ENCODE peak calls at places on chromosomes 6 and 20, in eight cellular contexts. One of them, this sample, is unnamed.

GRCh38 chr6:75149253-75149652 is 56.6 kb downstream of the COL12A1 start:
- DNase-seq in lower leg skin: no peak
- DNase-seq in breast epithelium: no peak
- DNase-seq in CD4-positive, alpha-beta T cell: no peak
- DNase-seq in GF-D8: no peak
- DNase-seq in NCI-H2171: no peak
- DNase-seq in GDM1: no peak
- DNase-seq in AG20443: no peak
- DNase-seq in this sample: no peak

GRCh38 chr6:20056350-20056992 is 155.8 kb downstream of the MBOAT1 start:
- DNase-seq in breast epithelium: no peak
- DNase-seq in CD4-positive, alpha-beta T cell: no peak
- DNase-seq in NCI-H2171: peak; percentile 80
- DNase-seq in GDM1: no peak
- DNase-seq in AG20443: peak; percentile 65
- DNase-seq in GF-D8: no peak
- DNase-seq in lower leg skin: no peak
- DNase-seq in this sample: no peak

GRCh38 chr6:149896491-149896890 is 1.4 kb downstream of the RAET1E start:
- DNase-seq in NCI-H2171: no peak
- DNase-seq in GF-D8: no peak
- DNase-seq in breast epithelium: no peak
- DNase-seq in CD4-positive, alpha-beta T cell: no peak
- DNase-seq in AG20443: no peak
- DNase-seq in lower leg skin: no peak
- DNase-seq in GDM1: no peak
- DNase-seq in this sample: no peak

GRCh38 chr6:113433506-113433991 is 423.6 kb upstream of the MARCKS start:
- DNase-seq in CD4-positive, alpha-beta T cell: no peak
- DNase-seq in GF-D8: peak; percentile 68
- DNase-seq in GDM1: no peak
- DNase-seq in AG20443: peak; percentile 84
- DNase-seq in lower leg skin: peak; percentile 85
- DNase-seq in breast epithelium: peak; percentile 84
- DNase-seq in NCI-H2171: no peak
- DNase-seq in this sample: no peak

GRCh38 chr6:74431873-74432272 is 735.9 kb downstream of the CD109 start:
- DNase-seq in GDM1: no peak
- DNase-seq in AG20443: peak; percentile 11
- DNase-seq in NCI-H2171: no peak
- DNase-seq in lower leg skin: no peak
- DNase-seq in GF-D8: no peak
- DNase-seq in CD4-positive, alpha-beta T cell: no peak
- DNase-seq in breast epithelium: no peak
- DNase-seq in this sample: no peak

GRCh38 chr20:32478576-32478975 is 106.6 kb downstream of the NOL4L start:
- DNase-seq in GF-D8: no peak
- DNase-seq in lower leg skin: no peak
- DNase-seq in NCI-H2171: no peak
- DNase-seq in CD4-positive, alpha-beta T cell: no peak
- DNase-seq in GDM1: no peak
- DNase-seq in breast epithelium: no peak
- DNase-seq in AG20443: no peak
- DNase-seq in this sample: no peak

GRCh38 chr6:55433446-55434130 is 106.3 kb downstream of the GFRAL start:
- DNase-seq in lower leg skin: no peak
- DNase-seq in CD4-positive, alpha-beta T cell: no peak
- DNase-seq in NCI-H2171: no peak
- DNase-seq in GF-D8: no peak
- DNase-seq in breast epithelium: no peak
- DNase-seq in AG20443: no peak
- DNase-seq in GDM1: no peak
- DNase-seq in this sample: no peak

GRCh38 chr20:44496976-44497375 is 21.3 kb downstream of the TTPAL start:
- DNase-seq in AG20443: peak; percentile 49
- DNase-seq in GDM1: no peak
- DNase-seq in GF-D8: no peak
- DNase-seq in lower leg skin: no peak
- DNase-seq in CD4-positive, alpha-beta T cell: no peak
- DNase-seq in NCI-H2171: no peak
- DNase-seq in breast epithelium: no peak
- DNase-seq in this sample: no peak

GRCh38 chr20:9838035-9838377 is 870 bp downstream of the PAK5 start:
- DNase-seq in GF-D8: no peak
- DNase-seq in CD4-positive, alpha-beta T cell: no peak
- DNase-seq in NCI-H2171: peak; percentile 64
- DNase-seq in lower leg skin: no peak
- DNase-seq in AG20443: no peak
- DNase-seq in breast epithelium: no peak
- DNase-seq in GDM1: no peak
- DNase-seq in this sample: no peak

GRCh38 chr6:26250806-26251075 is 114.3 kb upstream of the BTN3A2 start:
- DNase-seq in CD4-positive, alpha-beta T cell: no peak
- DNase-seq in AG20443: peak; percentile 20
- DNase-seq in GF-D8: no peak
- DNase-seq in breast epithelium: no peak
- DNase-seq in NCI-H2171: peak; percentile 74
- DNase-seq in GDM1: no peak
- DNase-seq in lower leg skin: no peak
- DNase-seq in this sample: no peak

GRCh38 chr6:148790817-148791216 is 44.0 kb downstream of the UST start:
- DNase-seq in AG20443: no peak
- DNase-seq in GF-D8: no peak
- DNase-seq in lower leg skin: no peak
- DNase-seq in NCI-H2171: no peak
- DNase-seq in CD4-positive, alpha-beta T cell: no peak
- DNase-seq in GDM1: no peak
- DNase-seq in breast epithelium: no peak
- DNase-seq in this sample: no peak

GRCh38 chr6:142433419-142433818 is 131.6 kb downstream of the ADGRG6 start:
- DNase-seq in NCI-H2171: no peak
- DNase-seq in GDM1: no peak
- DNase-seq in lower leg skin: no peak
- DNase-seq in GF-D8: no peak
- DNase-seq in CD4-positive, alpha-beta T cell: no peak
- DNase-seq in AG20443: no peak
- DNase-seq in breast epithelium: no peak
- DNase-seq in this sample: no peak

GRCh38 chr6:170489836-170490235 is 63.3 kb downstream of the PSMB1 start:
- DNase-seq in lower leg skin: no peak
- DNase-seq in breast epithelium: no peak
- DNase-seq in AG20443: peak; percentile 41
- DNase-seq in NCI-H2171: no peak
- DNase-seq in CD4-positive, alpha-beta T cell: no peak
- DNase-seq in GF-D8: no peak
- DNase-seq in GDM1: no peak
- DNase-seq in this sample: no peak

GRCh38 chr6:52984247-52984646 is 10.8 kb downstream of the GSTA4 start:
- DNase-seq in CD4-positive, alpha-beta T cell: no peak
- DNase-seq in GDM1: peak; percentile 71
- DNase-seq in NCI-H2171: no peak
- DNase-seq in lower leg skin: no peak
- DNase-seq in GF-D8: peak; percentile 52
- DNase-seq in AG20443: no peak
- DNase-seq in breast epithelium: no peak
- DNase-seq in this sample: peak; percentile 87

GRCh38 chr6:134636221-134636830 is 313.6 kb downstream of the ALDH8A1 start:
- DNase-seq in NCI-H2171: peak; percentile 6
- DNase-seq in lower leg skin: no peak
- DNase-seq in AG20443: no peak
- DNase-seq in breast epithelium: no peak
- DNase-seq in GF-D8: no peak
- DNase-seq in CD4-positive, alpha-beta T cell: no peak
- DNase-seq in GDM1: no peak
- DNase-seq in this sample: peak; percentile 11

GRCh38 chr6:90288404-90288803 is 8.2 kb downstream of the BACH2 start:
- DNase-seq in lower leg skin: no peak
- DNase-seq in GDM1: no peak
- DNase-seq in NCI-H2171: no peak
- DNase-seq in breast epithelium: no peak
- DNase-seq in AG20443: no peak
- DNase-seq in GF-D8: no peak
- DNase-seq in CD4-positive, alpha-beta T cell: no peak
- DNase-seq in this sample: no peak

GRCh38 chr20:24863356-24863755 is 85.7 kb upstream of the CST7 start:
- DNase-seq in breast epithelium: no peak
- DNase-seq in CD4-positive, alpha-beta T cell: no peak
- DNase-seq in AG20443: peak; percentile 42
- DNase-seq in NCI-H2171: no peak
- DNase-seq in lower leg skin: no peak
- DNase-seq in GF-D8: no peak
- DNase-seq in GDM1: no peak
- DNase-seq in this sample: no peak

GRCh38 chr6:109453594-109454482 is 1.7 kb downstream of the MICAL1 start:
- DNase-seq in GDM1: no peak
- DNase-seq in CD4-positive, alpha-beta T cell: no peak
- DNase-seq in AG20443: peak; percentile 45
- DNase-seq in GF-D8: no peak
- DNase-seq in breast epithelium: no peak
- DNase-seq in NCI-H2171: peak; percentile 91
- DNase-seq in lower leg skin: no peak
- DNase-seq in this sample: no peak

GRCh38 chr20:62364911-62365736 is 2.0 kb downstream of the LAMA5 start:
- DNase-seq in CD4-positive, alpha-beta T cell: no peak
- DNase-seq in breast epithelium: no peak
- DNase-seq in GDM1: no peak
- DNase-seq in NCI-H2171: no peak
- DNase-seq in AG20443: no peak
- DNase-seq in GF-D8: no peak
- DNase-seq in lower leg skin: no peak
- DNase-seq in this sample: no peak

GRCh38 chr20:22675337-22675736 is 91.0 kb upstream of the FOXA2 start:
- DNase-seq in lower leg skin: no peak
- DNase-seq in NCI-H2171: no peak
- DNase-seq in CD4-positive, alpha-beta T cell: no peak
- DNase-seq in GF-D8: no peak
- DNase-seq in GDM1: peak; percentile 43
- DNase-seq in AG20443: no peak
- DNase-seq in breast epithelium: no peak
- DNase-seq in this sample: no peak

GRCh38 chr20:25361287-25361683 is 29.4 kb downstream of the ABHD12 start:
- DNase-seq in GDM1: no peak
- DNase-seq in AG20443: no peak
- DNase-seq in NCI-H2171: no peak
- DNase-seq in breast epithelium: no peak
- DNase-seq in lower leg skin: no peak
- DNase-seq in CD4-positive, alpha-beta T cell: no peak
- DNase-seq in GF-D8: no peak
- DNase-seq in this sample: no peak

GRCh38 chr6:30926644-30927043 is 5.3 kb downstream of the SFTA2 start:
- DNase-seq in lower leg skin: no peak
- DNase-seq in breast epithelium: no peak
- DNase-seq in GF-D8: no peak
- DNase-seq in GDM1: no peak
- DNase-seq in CD4-positive, alpha-beta T cell: no peak
- DNase-seq in AG20443: peak; percentile 60
- DNase-seq in NCI-H2171: no peak
- DNase-seq in this sample: no peak

GRCh38 chr6:128963561-128963960 is 80.6 kb downstream of the LAMA2 start:
- DNase-seq in CD4-positive, alpha-beta T cell: no peak
- DNase-seq in AG20443: peak; percentile 6
- DNase-seq in GF-D8: no peak
- DNase-seq in lower leg skin: no peak
- DNase-seq in GDM1: no peak
- DNase-seq in breast epithelium: no peak
- DNase-seq in NCI-H2171: no peak
- DNase-seq in this sample: no peak

GRCh38 chr6:145836767-145837166 is 22.2 kb upstream of the FBXO30 start:
- DNase-seq in GDM1: no peak
- DNase-seq in NCI-H2171: no peak
- DNase-seq in CD4-positive, alpha-beta T cell: no peak
- DNase-seq in breast epithelium: no peak
- DNase-seq in lower leg skin: no peak
- DNase-seq in AG20443: no peak
- DNase-seq in GF-D8: no peak
- DNase-seq in this sample: no peak

GRCh38 chr20:4946585-4947378 is 54.5 kb downstream of the SLC23A2 start:
- DNase-seq in GF-D8: no peak
- DNase-seq in lower leg skin: no peak
- DNase-seq in AG20443: peak; percentile 24
- DNase-seq in breast epithelium: no peak
- DNase-seq in NCI-H2171: no peak
- DNase-seq in GDM1: no peak
- DNase-seq in CD4-positive, alpha-beta T cell: no peak
- DNase-seq in this sample: no peak

GRCh38 chr20:79565-79964 is 7.9 kb upstream of the DEFB125 start:
- DNase-seq in CD4-positive, alpha-beta T cell: no peak
- DNase-seq in GF-D8: no peak
- DNase-seq in GDM1: no peak
- DNase-seq in NCI-H2171: no peak
- DNase-seq in AG20443: no peak
- DNase-seq in breast epithelium: no peak
- DNase-seq in lower leg skin: no peak
- DNase-seq in this sample: no peak

GRCh38 chr6:159979136-159979874 is 10.4 kb downstream of the IGF2R start:
- DNase-seq in AG20443: peak; percentile 60
- DNase-seq in NCI-H2171: peak; percentile 44
- DNase-seq in GDM1: no peak
- DNase-seq in GF-D8: peak; percentile 75
- DNase-seq in CD4-positive, alpha-beta T cell: no peak
- DNase-seq in breast epithelium: no peak
- DNase-seq in lower leg skin: no peak
- DNase-seq in this sample: peak; percentile 84

GRCh38 chr6:2913621-2914317 is 10.7 kb upstream of the SERPINB9 start:
- DNase-seq in GF-D8: no peak
- DNase-seq in lower leg skin: no peak
- DNase-seq in NCI-H2171: no peak
- DNase-seq in AG20443: no peak
- DNase-seq in CD4-positive, alpha-beta T cell: no peak
- DNase-seq in GDM1: no peak
- DNase-seq in breast epithelium: peak; percentile 7
- DNase-seq in this sample: no peak

GRCh38 chr6:161116554-161117328 is 125.2 kb downstream of the MAP3K4 start:
- DNase-seq in AG20443: no peak
- DNase-seq in GDM1: no peak
- DNase-seq in CD4-positive, alpha-beta T cell: no peak
- DNase-seq in NCI-H2171: no peak
- DNase-seq in breast epithelium: no peak
- DNase-seq in lower leg skin: no peak
- DNase-seq in GF-D8: no peak
- DNase-seq in this sample: no peak

GRCh38 chr20:32663704-32664351 is 9.9 kb downstream of the C20orf203 start:
- DNase-seq in AG20443: no peak
- DNase-seq in lower leg skin: no peak
- DNase-seq in GF-D8: no peak
- DNase-seq in breast epithelium: no peak
- DNase-seq in GDM1: no peak
- DNase-seq in NCI-H2171: no peak
- DNase-seq in CD4-positive, alpha-beta T cell: no peak
- DNase-seq in this sample: no peak

GRCh38 chr6:31510007-31510406 is 12.1 kb downstream of the MICB start:
- DNase-seq in CD4-positive, alpha-beta T cell: no peak
- DNase-seq in NCI-H2171: no peak
- DNase-seq in lower leg skin: no peak
- DNase-seq in breast epithelium: no peak
- DNase-seq in GF-D8: no peak
- DNase-seq in AG20443: no peak
- DNase-seq in GDM1: no peak
- DNase-seq in this sample: no peak

GRCh38 chr6:132354517-132355167 is 46.6 kb downstream of the MOXD1 start:
- DNase-seq in GDM1: peak; percentile 12
- DNase-seq in GF-D8: no peak
- DNase-seq in lower leg skin: no peak
- DNase-seq in breast epithelium: no peak
- DNase-seq in CD4-positive, alpha-beta T cell: no peak
- DNase-seq in AG20443: no peak
- DNase-seq in NCI-H2171: no peak
- DNase-seq in this sample: no peak

GRCh38 chr6:141969201-141969600 is 163.5 kb upstream of the GJE1 start:
- DNase-seq in CD4-positive, alpha-beta T cell: no peak
- DNase-seq in GF-D8: no peak
- DNase-seq in GDM1: no peak
- DNase-seq in AG20443: peak; percentile 69
- DNase-seq in lower leg skin: no peak
- DNase-seq in NCI-H2171: no peak
- DNase-seq in breast epithelium: no peak
- DNase-seq in this sample: no peak

GRCh38 chr6:107730106-107730505 is 94.0 kb downstream of the SCML4 start:
- DNase-seq in NCI-H2171: no peak
- DNase-seq in AG20443: no peak
- DNase-seq in CD4-positive, alpha-beta T cell: peak; percentile 43
- DNase-seq in breast epithelium: no peak
- DNase-seq in GF-D8: no peak
- DNase-seq in GDM1: no peak
- DNase-seq in lower leg skin: no peak
- DNase-seq in this sample: no peak

This sample was measured in T-helper 1 cell.